ENCODE peak calls at places on chromosomes 3 and 15, in four cellular contexts. One of them, this sample, is unnamed. For H3K36me3 and H3K4me1, the result is how much of the 10 kb centered on the place peaks cover.

GRCh38 chr3:156181509-156181908 is 61.1 kb downstream of the KCNAB1 start:
- DNase-seq in right lobe of liver: no peak
- DNase-seq in prostate gland: no peak
- DNase-seq in NT2/D1: no peak
- DNase-seq in this sample: no peak

GRCh38 chr3:126546013-126546412 is 12.7 kb downstream of the C3orf22 start:
- DNase-seq in right lobe of liver: no peak
- DNase-seq in prostate gland: no peak
- DNase-seq in NT2/D1: no peak
- DNase-seq in this sample: no peak

GRCh38 chr3:57436195-57436761 is 107.9 kb downstream of the DNAH12 start:
- DNase-seq in right lobe of liver: no peak
- DNase-seq in prostate gland: no peak
- DNase-seq in NT2/D1: no peak
- DNase-seq in this sample: no peak

GRCh38 chr3:135989247-135989646 is 23.7 kb downstream of the PPP2R3A start:
- DNase-seq in right lobe of liver: no peak
- DNase-seq in prostate gland: no peak
- DNase-seq in NT2/D1: no peak
- DNase-seq in this sample: no peak

GRCh38 chr3:140088058-140088457 is 153.1 kb downstream of the CLSTN2 start:
- DNase-seq in right lobe of liver: no peak
- DNase-seq in prostate gland: no peak
- DNase-seq in NT2/D1: no peak
- DNase-seq in this sample: no peak

GRCh38 chr3:195580733-195581443 is 2.9 kb downstream of the APOD start:
- DNase-seq in right lobe of liver: no peak
- DNase-seq in prostate gland: no peak
- DNase-seq in NT2/D1: no peak
- DNase-seq in this sample: no peak

GRCh38 chr3:64889991-64890390 is 202.2 kb upstream of the ADAMTS9 start:
- DNase-seq in right lobe of liver: peak
- DNase-seq in prostate gland: no peak
- DNase-seq in NT2/D1: no peak
- DNase-seq in this sample: no peak

GRCh38 chr3:188248036-188248561 is 94.1 kb downstream of the LPP start:
- DNase-seq in right lobe of liver: no peak
- DNase-seq in prostate gland: no peak
- DNase-seq in NT2/D1: no peak
- DNase-seq in this sample: no peak

GRCh38 chr3:49747792-49748480 is 24.2 kb upstream of the GMPPB start:
- DNase-seq in right lobe of liver: no peak
- DNase-seq in prostate gland: no peak
- DNase-seq in NT2/D1: no peak
- DNase-seq in this sample: no peak

GRCh38 chr3:45560270-45561020 is 34.1 kb upstream of the LIMD1 start:
- DNase-seq in right lobe of liver: no peak
- DNase-seq in prostate gland: no peak
- DNase-seq in NT2/D1: no peak
- DNase-seq in this sample: peak

GRCh38 chr3:180000500-180000899 is 36.2 kb downstream of the PEX5L start:
- DNase-seq in right lobe of liver: no peak
- DNase-seq in prostate gland: no peak
- DNase-seq in NT2/D1: no peak
- DNase-seq in this sample: no peak

GRCh38 chr3:17054944-17055343 is 170.2 kb downstream of the PLCL2 start:
- DNase-seq in right lobe of liver: no peak
- DNase-seq in prostate gland: no peak
- DNase-seq in NT2/D1: no peak
- DNase-seq in this sample: no peak

GRCh38 chr3:59641169-59641914 is 591.5 kb upstream of the CFAP20DC start:
- DNase-seq in right lobe of liver: no peak
- DNase-seq in prostate gland: peak
- DNase-seq in NT2/D1: no peak
- DNase-seq in this sample: no peak

GRCh38 chr3:42369304-42369703 is 41.1 kb downstream of the LYZL4 start:
- DNase-seq in right lobe of liver: no peak
- DNase-seq in prostate gland: peak
- DNase-seq in NT2/D1: peak
- DNase-seq in this sample: no peak

GRCh38 chr15:99729920-99730319 is 3.3 kb downstream of the LYSMD4 start:
- DNase-seq in right lobe of liver: no peak
- DNase-seq in prostate gland: peak
- DNase-seq in NT2/D1: no peak
- DNase-seq in this sample: no peak

GRCh38 chr3:43286886-43287301 is 554 bp downstream of the SNRK start:
- DNase-seq in right lobe of liver: no peak
- DNase-seq in prostate gland: no peak
- DNase-seq in NT2/D1: no peak
- DNase-seq in this sample: peak

GRCh38 chr15:60949034-60949977 is 279.8 kb downstream of the RORA start:
- DNase-seq in right lobe of liver: no peak
- DNase-seq in prostate gland: no peak
- DNase-seq in NT2/D1: no peak
- DNase-seq in this sample: no peak

GRCh38 chr15:99967841-99968371 is 234.7 kb upstream of the LYSMD4 start:
- DNase-seq in right lobe of liver: no peak
- DNase-seq in prostate gland: peak
- DNase-seq in NT2/D1: no peak
- DNase-seq in this sample: no peak

GRCh38 chr3:14265246-14265962 is 86.8 kb downstream of the LSM3 start:
- DNase-seq in right lobe of liver: no peak
- DNase-seq in prostate gland: no peak
- DNase-seq in NT2/D1: no peak
- DNase-seq in this sample: no peak

GRCh38 chr3:39224288-39224687 is 31.9 kb upstream of the XIRP1 start:
- DNase-seq in right lobe of liver: no peak
- DNase-seq in prostate gland: no peak
- DNase-seq in NT2/D1: no peak
- DNase-seq in this sample: no peak

GRCh38 chr3:81216192-81216591 is 545.3 kb downstream of the GBE1 start:
- DNase-seq in right lobe of liver: no peak
- DNase-seq in prostate gland: no peak
- DNase-seq in NT2/D1: no peak
- DNase-seq in this sample: no peak

DNA sequence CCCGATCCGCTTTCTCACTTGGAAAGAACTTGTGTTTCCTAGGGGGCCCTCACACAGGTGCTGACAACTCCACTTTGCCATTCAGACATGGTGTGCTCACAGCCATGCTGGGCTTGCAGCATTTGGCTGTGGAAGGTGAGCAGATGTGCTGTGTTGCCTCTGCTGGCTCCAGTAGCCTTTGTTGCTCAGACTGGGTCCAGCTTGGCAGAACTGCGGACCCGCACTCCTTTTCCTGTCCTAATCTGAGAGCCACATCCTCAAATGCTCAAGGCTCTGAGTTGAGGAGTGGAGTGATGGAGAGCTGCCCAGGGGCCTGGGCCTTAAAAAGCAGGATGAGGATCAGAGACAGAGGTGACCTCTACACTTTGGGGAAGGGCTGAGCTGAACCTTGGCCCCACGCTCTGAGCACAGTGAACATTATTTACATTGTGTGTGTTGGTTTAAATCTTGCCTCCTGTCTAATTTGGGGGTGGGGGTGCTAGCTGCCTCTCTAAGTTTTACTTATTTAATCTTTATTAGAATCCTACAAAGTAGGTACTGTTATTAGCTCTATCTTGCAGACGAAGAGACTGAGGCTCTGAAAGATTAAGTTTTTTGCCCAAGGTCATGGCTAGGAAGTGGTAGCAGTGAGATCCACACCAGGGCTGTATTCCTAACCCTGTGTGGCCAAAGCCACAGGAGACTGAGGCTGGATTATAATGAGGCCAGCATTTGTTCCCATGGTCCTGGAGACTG is 17.2 kb downstream of the ACOX2 start:
- DNase-seq in right lobe of liver: peak
- DNase-seq in prostate gland: no peak
- DNase-seq in NT2/D1: no peak
- DNase-seq in this sample: no peak
- H3K36me3 ChIP-seq in right lobe of liver: half or more
- H3K36me3 ChIP-seq in prostate gland: under half
- H3K36me3 ChIP-seq in NT2/D1: under half
- H3K36me3 ChIP-seq in this sample: under half

GRCh38 chr15:93244691-93245615 is 155.9 kb upstream of the RGMA start:
- DNase-seq in right lobe of liver: no peak
- DNase-seq in prostate gland: no peak
- DNase-seq in NT2/D1: no peak
- DNase-seq in this sample: no peak
- H3K4me1 ChIP-seq in right lobe of liver: under half
- H3K4me1 ChIP-seq in prostate gland: under half
- H3K4me1 ChIP-seq in NT2/D1: under half
- H3K4me1 ChIP-seq in this sample: under half

DNA sequence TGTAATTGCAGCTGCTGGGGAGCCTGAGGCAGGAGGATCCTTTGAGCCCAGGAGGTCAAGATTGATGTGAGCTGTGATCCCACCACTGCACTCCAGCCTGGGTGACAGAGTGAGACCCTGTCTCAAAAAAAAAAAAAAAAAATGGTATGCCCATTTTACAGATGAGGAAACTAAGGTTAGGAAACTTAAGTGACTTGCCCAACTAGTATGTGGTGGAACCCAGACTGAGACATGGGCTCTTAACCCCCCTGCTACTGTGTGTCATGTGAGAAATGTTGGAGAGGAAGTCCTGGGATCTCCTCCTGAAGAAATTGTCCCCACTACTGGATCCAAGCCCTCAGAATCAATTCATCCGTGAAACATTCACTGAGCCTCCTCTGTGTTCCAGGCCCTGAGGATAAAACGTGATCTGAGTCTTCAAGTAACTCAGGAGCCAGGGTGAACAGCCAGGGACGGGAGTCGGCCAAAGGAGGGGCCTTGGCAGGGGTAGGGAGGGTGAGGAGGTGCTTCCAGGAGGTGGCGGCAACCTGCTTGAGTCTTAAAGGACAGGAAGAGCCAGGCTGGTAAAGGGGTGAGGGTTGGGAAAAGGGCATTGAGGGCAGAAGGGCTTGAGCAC is 19.6 kb upstream of the RNU6-1 start:
- DNase-seq in right lobe of liver: no peak
- DNase-seq in prostate gland: no peak
- DNase-seq in NT2/D1: no peak
- DNase-seq in this sample: no peak
- H3K4me3 ChIP-seq in right lobe of liver: no peak
- H3K4me3 ChIP-seq in prostate gland: no peak
- H3K4me3 ChIP-seq in NT2/D1: no peak
- H3K4me3 ChIP-seq in this sample: no peak

GRCh38 chr3:52405601-52406115 is 39.2 kb downstream of the SEMA3G start:
- DNase-seq in right lobe of liver: peak
- DNase-seq in prostate gland: no peak
- DNase-seq in NT2/D1: no peak
- DNase-seq in this sample: no peak

GRCh38 chr3:52403271-52403841 is 41.5 kb downstream of the SEMA3G start:
- DNase-seq in right lobe of liver: peak
- DNase-seq in prostate gland: no peak
- DNase-seq in NT2/D1: no peak
- DNase-seq in this sample: peak

GRCh38 chr3:52403955-52404354 is 40.9 kb downstream of the SEMA3G start:
- DNase-seq in right lobe of liver: peak
- DNase-seq in prostate gland: no peak
- DNase-seq in NT2/D1: no peak
- DNase-seq in this sample: no peak

GRCh38 chr3:52405066-52405465 is 39.8 kb downstream of the SEMA3G start:
- DNase-seq in right lobe of liver: peak
- DNase-seq in prostate gland: no peak
- DNase-seq in NT2/D1: no peak
- DNase-seq in this sample: peak

GRCh38 chr3:52404391-52404790 is 40.5 kb downstream of the SEMA3G start:
- DNase-seq in right lobe of liver: peak
- DNase-seq in prostate gland: no peak
- DNase-seq in NT2/D1: no peak
- DNase-seq in this sample: no peak
- H3K36me3 ChIP-seq in right lobe of liver: half or more
- H3K36me3 ChIP-seq in prostate gland: under half
- H3K36me3 ChIP-seq in NT2/D1: half or more
- H3K36me3 ChIP-seq in this sample: under half

DNA sequence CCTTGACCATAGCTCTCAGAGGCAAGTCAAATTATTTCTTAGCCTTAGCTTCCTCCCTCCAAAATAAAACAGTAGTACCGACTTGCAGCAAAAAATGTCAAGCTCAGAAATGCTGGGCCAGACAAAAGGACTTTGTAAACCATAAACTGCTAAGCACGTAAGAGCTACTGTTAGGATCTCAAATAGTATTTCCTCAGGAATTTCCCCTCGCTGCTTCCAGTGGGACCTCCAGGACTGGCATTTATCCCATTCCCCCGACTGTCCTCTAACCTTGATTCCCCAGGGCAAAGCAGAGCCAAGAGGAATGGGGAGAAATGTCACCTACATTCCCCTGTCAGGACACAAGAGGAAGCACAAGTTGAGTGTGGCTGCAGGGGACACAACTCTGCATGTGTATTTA is 4.4 kb downstream of the STOML1 start:
- DNase-seq in right lobe of liver: no peak
- DNase-seq in prostate gland: no peak
- DNase-seq in NT2/D1: no peak
- DNase-seq in this sample: no peak
- H3K4me1 ChIP-seq in right lobe of liver: under half
- H3K4me1 ChIP-seq in prostate gland: under half
- H3K4me1 ChIP-seq in NT2/D1: under half
- H3K4me1 ChIP-seq in this sample: under half

GRCh38 chr3:53195602-53196574 is 34.9 kb downstream of the PRKCD start:
- DNase-seq in right lobe of liver: peak
- DNase-seq in prostate gland: no peak
- DNase-seq in NT2/D1: peak
- DNase-seq in this sample: peak
- H3K4me3 ChIP-seq in right lobe of liver: no peak
- H3K4me3 ChIP-seq in prostate gland: no peak
- H3K4me3 ChIP-seq in NT2/D1: no peak
- H3K4me3 ChIP-seq in this sample: no peak

GRCh38 chr15:44598892-44599291 is 61.9 kb downstream of the EIF3J start:
- DNase-seq in right lobe of liver: no peak
- DNase-seq in prostate gland: no peak
- DNase-seq in NT2/D1: no peak
- DNase-seq in this sample: no peak

GRCh38 chr15:44598066-44598465 is 61.1 kb downstream of the EIF3J start:
- DNase-seq in right lobe of liver: no peak
- DNase-seq in prostate gland: no peak
- DNase-seq in NT2/D1: no peak
- DNase-seq in this sample: no peak

GRCh38 chr15:44595246-44595645 is 58.3 kb downstream of the EIF3J start:
- DNase-seq in right lobe of liver: no peak
- DNase-seq in prostate gland: peak
- DNase-seq in NT2/D1: no peak
- DNase-seq in this sample: no peak

GRCh38 chr15:44595656-44596510 is 58.9 kb downstream of the EIF3J start:
- DNase-seq in right lobe of liver: no peak
- DNase-seq in prostate gland: no peak
- DNase-seq in NT2/D1: no peak
- DNase-seq in this sample: no peak

GRCh38 chr15:44596511-44597010 is 59.6 kb downstream of the EIF3J start:
- DNase-seq in right lobe of liver: no peak
- DNase-seq in prostate gland: no peak
- DNase-seq in NT2/D1: no peak
- DNase-seq in this sample: no peak
- H3K36me3 ChIP-seq in right lobe of liver: half or more
- H3K36me3 ChIP-seq in prostate gland: under half
- H3K36me3 ChIP-seq in NT2/D1: half or more
- H3K36me3 ChIP-seq in this sample: under half

This sample was measured in mucosa of descending colon.